ENCODE peak calls at places on chromosomes 6 and 20, in four cellular contexts. One of them, this sample, is unnamed. For H3K79me1, the result is how much of the 10 kb centered on the place peaks cover.

GRCh38 chr20:13996265-13996664 is 949 bp downstream of the MACROD2 start:
- DNase-seq in H9: no peak
- DNase-seq in mesendoderm: peak
- DNase-seq in IMR-90: no peak
- DNase-seq in this sample: no peak

GRCh38 chr6:157763129-157763893 is 59.7 kb upstream of the SNX9 start:
- DNase-seq in mesendoderm: peak
- DNase-seq in IMR-90: peak
- DNase-seq in H9: peak
- DNase-seq in this sample: peak

GRCh38 chr6:16752206-16752867 is 8.9 kb downstream of the ATXN1 start:
- DNase-seq in H9: no peak
- DNase-seq in IMR-90: peak
- DNase-seq in mesendoderm: no peak
- DNase-seq in this sample: no peak

GRCh38 chr6:148768646-148769270 is 21.9 kb downstream of the UST start:
- DNase-seq in H9: no peak
- DNase-seq in mesendoderm: no peak
- DNase-seq in IMR-90: no peak
- DNase-seq in this sample: no peak

GRCh38 chr6:168018664-168019063 is 21.2 kb downstream of the KIF25 start:
- DNase-seq in H9: no peak
- DNase-seq in IMR-90: no peak
- DNase-seq in mesendoderm: no peak
- DNase-seq in this sample: peak

GRCh38 chr6:106522557-106522956 is 106.7 kb downstream of the RTN4IP1 start:
- DNase-seq in mesendoderm: no peak
- DNase-seq in IMR-90: no peak
- DNase-seq in H9: no peak
- DNase-seq in this sample: no peak

GRCh38 chr6:41090841-41091761 is 18.3 kb downstream of the NFYA start:
- DNase-seq in IMR-90: peak
- DNase-seq in mesendoderm: no peak
- DNase-seq in H9: no peak
- DNase-seq in this sample: no peak

GRCh38 chr6:26125015-26125690 is 37.9 kb downstream of the HFE start:
- DNase-seq in mesendoderm: no peak
- DNase-seq in H9: no peak
- DNase-seq in IMR-90: no peak
- DNase-seq in this sample: no peak

GRCh38 chr20:23657202-23657601 is 19.4 kb upstream of the CST3 start:
- DNase-seq in IMR-90: no peak
- DNase-seq in H9: no peak
- DNase-seq in mesendoderm: no peak
- DNase-seq in this sample: no peak

GRCh38 chr6:2752477-2753115 is 1.9 kb upstream of the MYLK4 start:
- DNase-seq in H9: no peak
- DNase-seq in IMR-90: no peak
- DNase-seq in mesendoderm: no peak
- DNase-seq in this sample: no peak

GRCh38 chr20:31485450-31486339 is 10.6 kb downstream of the REM1 start:
- DNase-seq in H9: no peak
- DNase-seq in IMR-90: peak
- DNase-seq in mesendoderm: no peak
- DNase-seq in this sample: no peak

GRCh38 chr6:150152891-150153876 is 10.3 kb downstream of the PPP1R14C start:
- DNase-seq in mesendoderm: no peak
- DNase-seq in H9: no peak
- DNase-seq in IMR-90: peak
- DNase-seq in this sample: no peak

GRCh38 chr6:129710722-129711631 is 1.0 kb upstream of the ARHGAP18 start:
- DNase-seq in H9: no peak
- DNase-seq in IMR-90: no peak
- DNase-seq in mesendoderm: no peak
- DNase-seq in this sample: no peak
- H3K79me1 ChIP-seq in H9: under half
- H3K79me1 ChIP-seq in IMR-90: under half
- H3K79me1 ChIP-seq in mesendoderm: under half
- H3K79me1 ChIP-seq in this sample: under half

GRCh38 chr20:18614244-18614643 is 26.4 kb downstream of the DTD1 start:
- DNase-seq in IMR-90: no peak
- DNase-seq in H9: no peak
- DNase-seq in mesendoderm: no peak
- DNase-seq in this sample: no peak

GRCh38 chr20:18611492-18611891 is 23.6 kb downstream of the DTD1 start:
- DNase-seq in IMR-90: no peak
- DNase-seq in H9: no peak
- DNase-seq in mesendoderm: peak
- DNase-seq in this sample: no peak

GRCh38 chr20:18609741-18610140 is 21.9 kb downstream of the DTD1 start:
- DNase-seq in mesendoderm: no peak
- DNase-seq in IMR-90: no peak
- DNase-seq in H9: no peak
- DNase-seq in this sample: no peak

GRCh38 chr20:18613553-18613952 is 25.7 kb downstream of the DTD1 start:
- DNase-seq in IMR-90: peak
- DNase-seq in H9: no peak
- DNase-seq in mesendoderm: no peak
- DNase-seq in this sample: no peak

DNA sequence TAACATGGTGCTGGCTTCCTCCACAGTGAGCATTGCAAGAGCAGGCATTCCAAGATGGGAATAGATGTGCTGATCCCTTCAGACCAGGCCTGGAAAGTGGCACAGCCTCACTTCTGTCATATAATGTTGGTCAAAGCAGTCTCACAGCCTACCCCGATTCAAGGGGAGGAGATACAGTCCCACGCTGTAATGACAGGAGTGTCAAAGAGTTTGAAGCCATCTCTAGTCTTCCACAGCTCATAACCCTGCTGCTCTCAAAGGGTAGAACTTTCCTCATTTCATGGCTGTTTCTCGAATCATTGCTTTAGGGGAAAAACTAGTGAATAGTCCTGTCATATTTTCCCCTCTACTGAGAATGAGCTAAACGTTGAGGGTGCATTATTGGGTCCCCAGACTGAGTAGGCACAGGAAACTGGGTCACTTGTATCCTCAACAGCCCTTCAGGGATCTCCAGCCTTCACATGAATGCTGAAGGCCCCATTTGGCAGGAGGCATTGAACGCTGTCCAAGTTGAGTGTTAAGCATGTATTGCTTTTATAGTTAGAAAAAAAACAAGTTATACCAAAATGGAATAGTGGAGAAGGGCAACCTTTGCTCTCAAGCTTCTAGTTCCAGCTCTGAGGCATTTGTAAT is 27.3 kb downstream of the DTD1 start:
- DNase-seq in mesendoderm: no peak
- DNase-seq in IMR-90: no peak
- DNase-seq in H9: no peak
- DNase-seq in this sample: no peak
- H4K5ac ChIP-seq in mesendoderm: no peak
- H4K5ac ChIP-seq in IMR-90: no peak
- H4K5ac ChIP-seq in H9: no peak
- H4K5ac ChIP-seq in this sample: no peak

GRCh38 chr20:37305839-37306238 is 16.4 kb downstream of the MANBAL start:
- DNase-seq in H9: no peak
- DNase-seq in mesendoderm: no peak
- DNase-seq in IMR-90: no peak
- DNase-seq in this sample: no peak

GRCh38 chr20:37303637-37304036 is 14.2 kb downstream of the MANBAL start:
- DNase-seq in mesendoderm: no peak
- DNase-seq in H9: no peak
- DNase-seq in IMR-90: no peak
- DNase-seq in this sample: no peak

GRCh38 chr20:37302981-37303380 is 13.5 kb downstream of the MANBAL start:
- DNase-seq in H9: no peak
- DNase-seq in IMR-90: no peak
- DNase-seq in mesendoderm: no peak
- DNase-seq in this sample: no peak

GRCh38 chr20:37308098-37309050 is 18.9 kb downstream of the MANBAL start:
- DNase-seq in IMR-90: no peak
- DNase-seq in H9: no peak
- DNase-seq in mesendoderm: no peak
- DNase-seq in this sample: no peak

DNA sequence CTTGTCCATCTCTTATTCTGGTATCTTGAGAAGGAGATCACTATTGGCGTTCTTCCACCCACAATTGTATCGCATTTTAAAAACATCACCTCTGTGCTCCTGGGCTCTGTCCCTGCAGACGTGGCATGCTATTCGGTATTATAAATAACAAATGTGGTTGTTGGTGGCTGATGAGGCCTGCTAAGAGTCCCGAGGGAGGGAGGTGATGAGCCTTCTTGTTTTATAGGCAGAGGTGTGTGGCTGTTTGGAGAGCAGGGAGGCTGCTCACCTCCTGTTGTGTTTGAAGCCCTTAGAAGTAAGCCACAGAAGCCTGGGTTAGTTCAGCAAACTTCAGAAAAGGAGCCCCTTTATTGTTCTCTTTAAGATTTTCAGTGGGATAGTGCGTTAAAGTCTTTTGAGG is 15.6 kb downstream of the MANBAL start:
- DNase-seq in IMR-90: no peak
- DNase-seq in mesendoderm: no peak
- DNase-seq in H9: no peak
- DNase-seq in this sample: no peak
- H3K79me1 ChIP-seq in IMR-90: half or more
- H3K79me1 ChIP-seq in mesendoderm: under half
- H3K79me1 ChIP-seq in H9: under half
- H3K79me1 ChIP-seq in this sample: under half

GRCh38 chr6:122755901-122756300 is 23.6 kb upstream of the FABP7 start:
- DNase-seq in mesendoderm: no peak
- DNase-seq in IMR-90: no peak
- DNase-seq in H9: peak
- DNase-seq in this sample: no peak
- H4K5ac ChIP-seq in mesendoderm: no peak
- H4K5ac ChIP-seq in IMR-90: no peak
- H4K5ac ChIP-seq in H9: no peak
- H4K5ac ChIP-seq in this sample: no peak

GRCh38 chr20:62052336-62052841 is 13.3 kb downstream of the TAF4 start:
- DNase-seq in mesendoderm: no peak
- DNase-seq in IMR-90: no peak
- DNase-seq in H9: no peak
- DNase-seq in this sample: no peak

GRCh38 chr20:62051901-62052255 is 13.8 kb downstream of the TAF4 start:
- DNase-seq in H9: no peak
- DNase-seq in IMR-90: no peak
- DNase-seq in mesendoderm: no peak
- DNase-seq in this sample: no peak

GRCh38 chr20:62054451-62054953 is 11.2 kb downstream of the TAF4 start:
- DNase-seq in mesendoderm: no peak
- DNase-seq in IMR-90: no peak
- DNase-seq in H9: no peak
- DNase-seq in this sample: no peak

GRCh38 chr20:62053465-62054196 is 12.1 kb downstream of the TAF4 start:
- DNase-seq in H9: no peak
- DNase-seq in IMR-90: no peak
- DNase-seq in mesendoderm: no peak
- DNase-seq in this sample: peak

GRCh38 chr20:62052842-62053464 is 12.7 kb downstream of the TAF4 start:
- DNase-seq in mesendoderm: no peak
- DNase-seq in IMR-90: no peak
- DNase-seq in H9: no peak
- DNase-seq in this sample: no peak
- H3K79me1 ChIP-seq in mesendoderm: under half
- H3K79me1 ChIP-seq in IMR-90: half or more
- H3K79me1 ChIP-seq in H9: under half
- H3K79me1 ChIP-seq in this sample: under half

DNA sequence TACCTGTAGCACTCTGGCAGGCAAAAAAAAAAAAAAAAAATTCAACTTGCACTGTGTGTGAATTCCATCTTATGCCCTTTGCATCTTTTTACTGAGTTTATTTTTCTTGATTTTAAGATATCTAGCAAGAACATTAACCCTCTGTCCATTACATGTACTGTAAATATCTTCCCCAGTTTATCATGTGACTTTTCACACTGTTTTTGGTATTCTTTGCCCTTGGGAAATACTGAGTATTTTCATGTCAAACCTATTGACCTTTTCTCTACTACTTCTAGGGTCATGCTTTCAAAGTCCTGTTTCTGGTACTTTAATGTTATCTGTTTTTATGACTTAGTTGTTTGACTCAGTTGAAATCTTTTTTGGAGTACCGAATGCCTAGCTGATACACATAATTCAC is 843 bp upstream of the HUS1B start:
- DNase-seq in mesendoderm: no peak
- DNase-seq in H9: no peak
- DNase-seq in IMR-90: no peak
- DNase-seq in this sample: no peak
- H4K5ac ChIP-seq in mesendoderm: no peak
- H4K5ac ChIP-seq in H9: no peak
- H4K5ac ChIP-seq in IMR-90: no peak
- H4K5ac ChIP-seq in this sample: no peak